ENCODE peak calls at places on chromosomes 2 and 18, in nine cellular contexts. I is HFFc6, U is colonic mucosa, H is amygdala, E is HT1080, V is posterior vena cava, Y is iris pigment epithelial cell, W is psoas muscle, M is BJ. Q is an unnamed sample.

GRCh38 chr2:112480540-112481049 is 1.4 kb upstream of the TTL start:
- DNase-seq in I (no peak), H (no peak), W (no peak), E (no peak), Y (no peak), U (peak), V (no peak), M (no peak), Q (peak)

GRCh38 chr2:232387451-232388171 is 9.1 kb downstream of the ALPP start:
- DNase-seq in Y (no peak), U (no peak), I (no peak), E (no peak), H (no peak), M (no peak), W (no peak), V (peak), Q (no peak)

GRCh38 chr2:60514886-60515407 is 38.5 kb downstream of the BCL11A start:
- DNase-seq in I (no peak), E (no peak), H (no peak), M (no peak), V (no peak), Y (no peak), U (peak), W (no peak), Q (no peak)

GRCh38 chr2:15816226-15816625 is 124.1 kb upstream of the MYCN start:
- DNase-seq in V (no peak), H (no peak), E (no peak), I (no peak), W (no peak), U (no peak), M (no peak), Y (no peak), Q (no peak)

GRCh38 chr2:231795525-231796327 is 9.5 kb downstream of the COPS7B start:
- DNase-seq in I (peak), W (no peak), V (no peak), E (peak), U (peak), H (no peak), Y (peak), M (no peak), Q (peak)

GRCh38 chr2:132538331-132538855 is 121.8 kb downstream of the GPR39 start:
- DNase-seq in U (no peak), I (no peak), M (no peak), E (no peak), H (no peak), V (no peak), W (no peak), Y (no peak), Q (no peak)

GRCh38 chr2:132837764-132838163 is 167.8 kb upstream of the LYPD1 start:
- DNase-seq in U (no peak), W (no peak), Y (no peak), H (no peak), E (peak), M (no peak), V (no peak), I (no peak), Q (no peak)

GRCh38 chr2:232338759-232339106 is 39.8 kb upstream of the ALPP start:
- DNase-seq in Y (no peak), H (no peak), W (no peak), E (no peak), I (no peak), M (no peak), U (no peak), V (peak), Q (no peak)

GRCh38 chr2:7497223-7497622 is 580.0 kb downstream of the RNF144A start:
- DNase-seq in E (no peak), V (no peak), U (no peak), Y (no peak), W (no peak), M (no peak), I (no peak), H (no peak), Q (no peak)

GRCh38 chr2:144596074-144596871 is 76.4 kb upstream of the ZEB2 start:
- DNase-seq in Y (peak), H (no peak), U (no peak), V (no peak), M (no peak), E (peak), W (no peak), I (peak), Q (peak)

GRCh38 chr18:30927042-30927441 is 115.5 kb downstream of the DSC3 start:
- DNase-seq in H (no peak), M (no peak), Y (no peak), U (no peak), W (no peak), E (no peak), V (no peak), I (no peak), Q (no peak)

GRCh38 chr2:121429119-121429903 is 101.4 kb upstream of the RNU4ATAC start:
- DNase-seq in M (peak), H (no peak), U (no peak), E (no peak), V (no peak), Y (peak), W (no peak), I (no peak), Q (no peak)

GRCh38 chr2:142531375-142531774 is 346.1 kb upstream of the KYNU start:
- DNase-seq in V (no peak), I (no peak), M (no peak), H (no peak), W (no peak), Y (peak), E (peak), U (no peak), Q (peak)

GRCh38 chr2:158797963-158798700 is 3.0 kb downstream of the DAPL1 start:
- DNase-seq in U (no peak), H (no peak), E (peak), M (no peak), I (no peak), Y (no peak), W (no peak), V (no peak), Q (peak)

GRCh38 chr2:157989227-157989626 is 112.4 kb upstream of the UPP2 start:
- DNase-seq in V (no peak), M (no peak), U (no peak), W (no peak), I (no peak), Y (no peak), H (no peak), E (no peak), Q (no peak)

Q was measured in kidney tubule cell.